ENCODE peak calls at places on chromosomes 12 and 14, in nine cellular contexts. Q, M, Y, W, V, L, B, K and H are unnamed samples.

GRCh38 chr14:105399441-105399775 is 1.1 kb downstream of the TEX22 start:
- DNase-seq in M (no peak), K (no peak), Y (no peak), B (no peak), Q (no peak), V (no peak), L (no peak), W (no peak), H (no peak)

GRCh38 chr12:78951746-78952532 is 87.4 kb downstream of the SYT1 start:
- DNase-seq in B (no peak), V (peak), M (no peak), K (no peak), Y (no peak), W (no peak), Q (no peak), L (no peak), H (peak)

GRCh38 chr12:109462868-109463692 is 14.0 kb downstream of the KCTD10 start:
- DNase-seq in K (peak), W (peak), M (no peak), L (no peak), Q (peak), B (peak), V (no peak), Y (peak), H (peak)

GRCh38 chr14:66432334-66432733 is 53.8 kb upstream of the CCDC196 start:
- DNase-seq in L (no peak), M (no peak), B (no peak), K (no peak), V (no peak), Q (no peak), Y (no peak), W (no peak), H (no peak)

GRCh38 chr14:101350710-101351109 is 210.6 kb upstream of the DIO3 start:
- DNase-seq in Q (no peak), Y (no peak), M (no peak), V (no peak), B (no peak), W (no peak), K (no peak), L (no peak), H (no peak)

GRCh38 chr12:4120316-4120920 is 153.1 kb upstream of the CCND2 start:
- DNase-seq in K (no peak), M (no peak), Y (no peak), V (no peak), W (no peak), B (no peak), Q (no peak), L (no peak), H (no peak)

GRCh38 chr14:72822946-72823611 is 70.8 kb downstream of the DPF3 start:
- DNase-seq in K (no peak), W (no peak), B (no peak), M (no peak), Y (no peak), V (no peak), Q (no peak), L (no peak), H (no peak)

GRCh38 chr14:103534576-103535061 is 5.6 kb downstream of the TRMT61A start:
- DNase-seq in K (no peak), B (no peak), Y (no peak), L (no peak), M (no peak), W (no peak), Q (no peak), V (no peak), H (no peak)

GRCh38 chr14:66070542-66071319 is 415.4 kb upstream of the CCDC196 start:
- DNase-seq in B (peak), K (no peak), Q (no peak), V (peak), M (peak), W (no peak), Y (peak), L (peak), H (peak)

GRCh38 chr12:90024261-90024660 is 315.6 kb upstream of the ATP2B1 start:
- DNase-seq in W (no peak), Q (peak), V (no peak), M (no peak), L (no peak), Y (peak), K (no peak), B (peak), H (peak)

GRCh38 chr14:92633724-92634123 is 114.7 kb downstream of the LGMN start:
- DNase-seq in B (no peak), W (peak), M (no peak), Q (no peak), V (no peak), K (no peak), L (no peak), Y (peak), H (no peak)

GRCh38 chr14:39431416-39432178 is 636 bp downstream of the FBXO33 start:
- DNase-seq in B (peak), Q (no peak), V (peak), L (peak), M (peak), W (no peak), Y (peak), K (no peak), H (peak)

GRCh38 chr12:52789637-52790426 is 6.1 kb downstream of the KRT3 start:
- DNase-seq in Y (no peak), Q (no peak), M (no peak), K (no peak), L (no peak), V (no peak), W (no peak), B (no peak), H (no peak)

GRCh38 chr14:99538733-99539132 is 57.5 kb downstream of the CCNK start:
- DNase-seq in M (no peak), Y (no peak), Q (no peak), K (no peak), W (no peak), L (no peak), V (no peak), B (no peak), H (no peak)

GRCh38 chr12:32158525-32158924 is 51.9 kb downstream of the BICD1 start:
- DNase-seq in V (no peak), Q (no peak), K (no peak), M (no peak), Y (no peak), W (no peak), B (no peak), L (no peak), H (no peak)

GRCh38 chr12:62603061-62603810 is 136.6 kb downstream of the MON2 start:
- DNase-seq in W (peak), Y (peak), V (peak), Q (peak), M (peak), L (peak), B (peak), K (peak), H (peak)

GRCh38 chr12:123055281-123055766 is 74.8 kb downstream of the ARL6IP4 start:
- DNase-seq in Q (no peak), M (no peak), K (no peak), Y (peak), W (no peak), L (no peak), V (no peak), B (no peak), H (no peak)